ENCODE peak calls at places on chromosome X, in seven cellular contexts. E, K, Y, I, U, W and C are unnamed samples.

GRCh38 chrX:74461384-74461783 is 40.1 kb downstream of the SLC16A2 start:
- DNase-seq in I (no peak), E (no peak), K (no peak), U (no peak), W (no peak), Y (no peak), C (no peak)

GRCh38 chrX:109624641-109625311 is at the start of gene KCNE5:
- DNase-seq in W (no peak), Y (no peak), U (no peak), I (no peak), E (peak), K (no peak), C (no peak)

GRCh38 chrX:154717824-154718223 is 33.1 kb downstream of the GAB3 start:
- DNase-seq in I (no peak), K (no peak), W (peak), E (no peak), U (no peak), Y (peak), C (peak)

GRCh38 chrX:7334253-7334935 is 186.4 kb upstream of the PUDP start:
- DNase-seq in I (no peak), Y (peak), U (no peak), E (no peak), K (no peak), W (no peak), C (no peak)

GRCh38 chrX:137549846-137550534 is 15.9 kb upstream of the ZIC3 start:
- DNase-seq in Y (no peak), K (no peak), I (no peak), E (no peak), W (no peak), U (no peak), C (no peak)

GRCh38 chrX:20712811-20713210 is 446.1 kb upstream of the RPS6KA3 start:
- DNase-seq in K (no peak), Y (no peak), E (no peak), I (no peak), W (no peak), U (no peak), C (no peak)

GRCh38 chrX:15761564-15762191 is 23.6 kb downstream of the CA5B start:
- DNase-seq in Y (peak), E (no peak), W (no peak), K (no peak), U (peak), I (no peak), C (peak)

GRCh38 chrX:17038681-17039161 is 92.3 kb downstream of the REPS2 start:
- DNase-seq in Y (no peak), E (peak), K (no peak), U (no peak), I (no peak), W (peak), C (no peak)

GRCh38 chrX:31590581-31591113 is 518.8 kb upstream of the FTHL17 start:
- DNase-seq in K (no peak), E (no peak), Y (peak), W (no peak), U (no peak), I (no peak), C (no peak)

GRCh38 chrX:33725556-33726232 is 406.4 kb downstream of the FAM47A start:
- DNase-seq in U (peak), Y (no peak), I (no peak), W (no peak), K (no peak), E (peak), C (no peak)

GRCh38 chrX:107014927-107015326 is 14.9 kb upstream of the MORC4 start:
- DNase-seq in W (no peak), Y (no peak), K (no peak), E (no peak), I (no peak), U (no peak), C (no peak)

GRCh38 chrX:55919367-55920221 is 202.0 kb downstream of the RRAGB start:
- DNase-seq in Y (no peak), I (no peak), W (peak), K (peak), U (no peak), E (no peak), C (no peak)
- TF ChIP-seq POLR2A in Y (no peak), I (no peak), W (no peak), K (peak), U (no peak), E (no peak), C (no peak)

GRCh38 chrX:1071351-1071750 is 141.1 kb downstream of the CRLF2 start:
- DNase-seq in U (no peak), W (no peak), Y (no peak), E (no peak), K (no peak), I (no peak), C (no peak)
- TF ChIP-seq POLR2A in U (no peak), W (no peak), Y (no peak), E (no peak), K (no peak), I (no peak), C (no peak)

DNA sequence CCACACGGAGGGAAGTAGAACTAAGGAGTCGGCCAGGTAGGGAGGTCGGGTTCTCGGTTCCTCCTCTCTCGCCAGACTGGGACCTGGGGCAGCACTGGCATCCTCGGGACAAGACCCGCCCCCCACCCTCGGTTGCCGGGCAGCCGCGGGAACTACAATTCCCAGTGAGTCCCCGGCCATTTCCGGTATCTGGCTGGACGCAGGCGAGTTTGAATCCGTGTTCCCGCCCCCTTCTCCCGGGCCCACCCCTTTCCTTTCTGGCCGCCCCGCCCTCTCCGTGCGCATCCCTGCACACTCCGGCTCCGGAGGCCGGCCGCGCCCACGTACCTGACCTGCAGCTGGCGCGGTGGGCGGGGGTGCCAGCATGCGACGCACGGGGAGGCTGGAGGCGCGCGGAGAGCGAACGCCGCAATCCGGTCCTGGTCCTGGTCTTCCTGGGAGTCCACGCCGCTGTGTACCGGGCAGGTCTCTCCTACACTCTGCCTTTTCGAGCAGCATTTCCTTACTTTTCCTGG is 10.2 kb upstream of the DLG3 start:
- DNase-seq in U (peak), W (peak), I (peak), Y (peak), K (peak), E (peak), C (peak)
- TF ChIP-seq POLR2A in U (peak), W (peak), I (no peak), Y (peak), K (no peak), E (no peak), C (no peak)

GRCh38 chrX:65534450-65535292 is at the start of gene LAS1L:
- DNase-seq in I (peak), W (peak), Y (peak), E (peak), K (peak), U (peak), C (peak)
- TF ChIP-seq POLR2A in I (no peak), W (peak), Y (peak), E (peak), K (peak), U (peak), C (peak)

GRCh38 chrX:30572678-30573077 is 4.9 kb downstream of the TASL start:
- DNase-seq in I (no peak), W (no peak), U (no peak), E (no peak), K (no peak), Y (no peak), C (no peak)

GRCh38 chrX:30573125-30573524 is 4.4 kb downstream of the TASL start:
- DNase-seq in K (no peak), Y (no peak), I (no peak), U (no peak), W (no peak), E (no peak), C (no peak)

GRCh38 chrX:30576881-30577280 is 685 bp downstream of the TASL start:
- DNase-seq in E (no peak), Y (no peak), W (no peak), K (no peak), U (no peak), I (no peak), C (no peak)

GRCh38 chrX:30580641-30581040 is 3.1 kb upstream of the TASL start:
- DNase-seq in E (no peak), Y (no peak), W (no peak), U (no peak), K (no peak), I (no peak), C (no peak)

DNA sequence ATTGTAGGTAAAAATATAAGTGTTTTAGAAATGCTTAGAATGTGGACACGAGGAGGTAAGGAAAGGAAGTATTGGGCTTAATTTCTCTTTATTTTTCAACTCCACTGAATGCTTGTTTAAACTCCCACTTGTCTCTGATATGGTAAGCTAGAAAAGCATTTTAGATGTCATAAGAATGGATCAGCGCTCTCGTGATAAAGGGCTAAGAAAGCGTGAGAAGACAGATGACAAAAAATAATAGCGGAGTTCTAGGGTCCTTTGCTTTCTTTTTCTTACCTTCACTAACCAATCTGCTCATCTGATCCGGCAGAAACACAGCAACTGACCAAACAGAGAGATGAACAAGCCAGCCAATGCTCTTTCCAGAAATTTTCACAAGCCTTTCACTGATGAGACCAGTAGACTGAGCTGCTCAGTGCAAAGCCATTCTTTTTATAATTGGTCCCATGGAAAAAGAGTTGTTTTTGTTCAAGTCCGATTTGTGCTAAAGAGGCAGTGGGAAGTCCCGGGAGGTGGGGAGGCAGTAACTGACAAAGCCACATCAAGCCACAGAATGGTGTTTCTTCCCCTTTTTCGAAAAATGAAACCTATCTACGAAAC is at the start of gene TASL:
- DNase-seq in E (no peak), W (peak), Y (no peak), I (no peak), K (no peak), U (no peak), C (no peak)
- TF ChIP-seq POLR2A in E (no peak), W (peak), Y (no peak), I (no peak), K (peak), U (no peak), C (no peak)